ENCODE peak calls at places on chromosomes 1 and 21, in six cellular contexts. B, W, L, M, R and U are unnamed samples. For H3K9me3, the result is how much of the 10 kb centered on the place peaks cover.

GRCh38 chr1:113452921-113453770 is 62.8 kb downstream of the MAGI3 start:
- DNase-seq in B (peak), W (peak), L (no peak), M (no peak), R (no peak), U (no peak)

GRCh38 chr1:211783897-211784296 is 46.7 kb downstream of the LPGAT1 start:
- DNase-seq in B (no peak), W (no peak), L (no peak), M (no peak), R (no peak), U (no peak)

GRCh38 chr1:206834711-206835110 is 30.7 kb upstream of the IL20 start:
- DNase-seq in B (no peak), W (no peak), L (no peak), M (no peak), R (no peak), U (no peak)

GRCh38 chr1:100736766-100737165 is 17.2 kb downstream of the VCAM1 start:
- DNase-seq in B (no peak), W (no peak), L (no peak), M (no peak), R (no peak), U (no peak)

GRCh38 chr1:192580351-192580962 is 4.9 kb downstream of the RGS1 start:
- DNase-seq in B (peak), W (peak), L (no peak), M (no peak), R (no peak), U (no peak)

GRCh38 chr1:117636637-117637425 is 31.0 kb downstream of the TENT5C start:
- DNase-seq in B (no peak), W (no peak), L (no peak), M (no peak), R (no peak), U (no peak)

GRCh38 chr1:156387899-156388813 is 19.1 kb downstream of the RHBG start:
- DNase-seq in B (no peak), W (no peak), L (no peak), M (no peak), R (peak), U (no peak)

GRCh38 chr1:60535713-60536112 is 462.1 kb upstream of the C1orf87 start:
- DNase-seq in B (no peak), W (no peak), L (no peak), M (no peak), R (no peak), U (no peak)

GRCh38 chr1:61078611-61079010 is 3.8 kb upstream of the NFIA start:
- DNase-seq in B (no peak), W (no peak), L (no peak), M (no peak), R (no peak), U (no peak)

GRCh38 chr1:211703812-211704566 is 28.6 kb upstream of the NEK2 start:
- DNase-seq in B (no peak), W (no peak), L (no peak), M (no peak), R (no peak), U (no peak)

GRCh38 chr1:219085082-219085481 is 88.6 kb upstream of the LYPLAL1 start:
- DNase-seq in B (no peak), W (no peak), L (no peak), M (no peak), R (no peak), U (no peak)

GRCh38 chr1:156640842-156641706 is 843 bp upstream of the BCAN start:
- DNase-seq in B (no peak), W (no peak), L (no peak), M (no peak), R (no peak), U (no peak)

GRCh38 chr1:43537423-43538142 is 6.9 kb downstream of the PTPRF start:
- DNase-seq in B (peak), W (no peak), L (peak), M (peak), R (no peak), U (no peak)

GRCh38 chr1:17772580-17773215 is 17.6 kb downstream of the ACTL8 start:
- DNase-seq in B (no peak), W (no peak), L (no peak), M (no peak), R (no peak), U (no peak)

GRCh38 chr21:45006536-45007079 is 66.8 kb downstream of the SLX9 start:
- DNase-seq in B (no peak), W (no peak), L (no peak), M (no peak), R (no peak), U (no peak)

GRCh38 chr1:31666290-31666963 is 21.8 kb upstream of the PEF1 start:
- DNase-seq in B (peak), W (no peak), L (no peak), M (peak), R (no peak), U (no peak)

GRCh38 chr1:173451981-173452380 is 25.2 kb upstream of the PRDX6 start:
- DNase-seq in B (peak), W (no peak), L (peak), M (no peak), R (no peak), U (no peak)

GRCh38 chr1:202158810-202159533 is 1.4 kb downstream of the PTPN7 start:
- DNase-seq in B (no peak), W (no peak), L (no peak), M (peak), R (peak), U (no peak)

GRCh38 chr1:19468397-19468956 is 16.9 kb downstream of the CAPZB start:
- DNase-seq in B (no peak), W (peak), L (no peak), M (peak), R (no peak), U (peak)

GRCh38 chr21:10463156-10463555 is 58.2 kb upstream of the TPTE start:
- DNase-seq in B (no peak), W (no peak), L (no peak), M (no peak), R (no peak), U (no peak)

GRCh38 chr1:23657659-23658275 is 33.8 kb upstream of the RPL11 start:
- DNase-seq in B (no peak), W (peak), L (no peak), M (peak), R (peak), U (peak)

GRCh38 chr1:64826991-64827390 is 82.1 kb downstream of the RAVER2 start:
- DNase-seq in B (no peak), W (no peak), L (no peak), M (no peak), R (no peak), U (no peak)

GRCh38 chr1:86872086-86872485 is 41.8 kb downstream of the SELENOF start:
- DNase-seq in B (no peak), W (no peak), L (no peak), M (no peak), R (no peak), U (no peak)

GRCh38 chr1:160539896-160540858 is 17.1 kb upstream of the SLAMF6 start:
- DNase-seq in B (no peak), W (peak), L (no peak), M (no peak), R (no peak), U (no peak)

GRCh38 chr1:86778510-86779218 is 74.3 kb downstream of the SH3GLB1 start:
- DNase-seq in B (no peak), W (no peak), L (no peak), M (no peak), R (no peak), U (no peak)

GRCh38 chr1:231596337-231596791 is 30.2 kb upstream of the DISC1 start:
- DNase-seq in B (no peak), W (no peak), L (no peak), M (no peak), R (no peak), U (no peak)

GRCh38 chr1:228782662-228783414 is 47.6 kb downstream of the RHOU start:
- DNase-seq in B (no peak), W (no peak), L (no peak), M (no peak), R (no peak), U (no peak)

GRCh38 chr1:161930064-161930463 is 93.6 kb downstream of the OLFML2B start:
- DNase-seq in B (no peak), W (no peak), L (no peak), M (no peak), R (no peak), U (no peak)

GRCh38 chr1:227043755-227044154 is 103.7 kb downstream of the COQ8A start:
- DNase-seq in B (no peak), W (no peak), L (no peak), M (no peak), R (no peak), U (no peak)

GRCh38 chr1:208523007-208523406 is 278.8 kb upstream of the PLXNA2 start:
- DNase-seq in B (no peak), W (no peak), L (no peak), M (no peak), R (no peak), U (no peak)

GRCh38 chr1:243601720-243602119 is 248.3 kb downstream of the AKT3 start:
- DNase-seq in B (no peak), W (no peak), L (no peak), M (no peak), R (no peak), U (no peak)
- H3K9me3 ChIP-seq in B (under half), W (under half), L (under half), M (under half), R (under half), U (under half)

GRCh38 chr1:187396929-187397796 is 568.4 kb downstream of the PLA2G4A start:
- DNase-seq in B (no peak), W (no peak), L (no peak), M (no peak), R (no peak), U (no peak)
- H3K9me3 ChIP-seq in B (under half), W (under half), L (under half), M (under half), R (under half), U (under half)

DNA sequence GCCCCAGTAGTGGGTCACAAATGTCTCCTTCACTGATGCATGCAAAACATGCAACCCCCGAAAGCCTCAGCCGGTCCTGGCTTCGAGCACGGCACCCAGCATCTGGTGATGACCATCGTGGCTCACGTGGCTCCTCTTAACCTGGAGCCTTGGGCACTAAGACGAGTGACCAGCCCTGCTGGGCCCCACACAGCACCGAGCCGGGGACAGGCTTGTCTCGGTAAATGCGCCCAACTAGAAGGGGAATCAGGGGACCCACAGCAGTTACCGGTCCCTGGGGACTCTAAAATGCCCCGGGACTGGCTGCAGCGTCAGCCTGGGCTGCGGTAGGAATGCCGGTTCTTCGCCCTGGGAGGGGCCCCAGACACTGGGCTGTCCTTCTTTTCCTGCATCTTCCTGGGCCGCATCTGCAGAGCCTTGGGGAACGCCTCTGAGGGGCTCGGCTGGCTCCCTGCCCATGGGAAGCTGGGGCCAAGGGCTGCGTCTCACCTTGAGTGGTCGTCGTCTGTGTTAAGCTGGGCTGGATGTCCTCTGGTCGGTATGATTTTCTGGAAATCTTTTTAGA is 13.1 kb upstream of the TTC34 start:
- DNase-seq in B (no peak), W (no peak), L (no peak), M (no peak), R (no peak), U (no peak)
- H3K9me3 ChIP-seq in B (under half), W (under half), L (under half), M (under half), R (under half), U (under half)

DNA sequence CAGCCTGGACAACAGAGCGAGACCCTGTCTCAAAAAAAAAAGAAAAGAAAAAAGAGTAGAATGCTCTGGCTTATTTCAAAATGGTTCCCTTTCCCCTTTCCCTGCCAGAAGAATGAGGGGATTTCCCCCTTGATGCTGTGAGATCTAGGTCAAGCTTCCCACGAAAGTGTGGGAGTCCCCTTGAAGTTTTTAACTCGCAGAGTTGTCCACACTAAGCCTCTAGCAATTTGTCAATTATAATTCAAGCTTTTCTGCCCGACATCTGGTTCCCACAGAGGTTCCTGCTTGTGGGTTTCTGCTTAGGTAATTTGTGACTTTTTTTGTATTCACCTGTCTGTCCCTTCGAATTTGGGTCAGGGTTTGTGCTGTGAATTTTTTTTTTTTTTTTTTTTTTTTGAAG is 62.8 kb downstream of the ZFYVE9 start:
- DNase-seq in B (no peak), W (no peak), L (no peak), M (no peak), R (no peak), U (no peak)
- H3K9me3 ChIP-seq in B (under half), W (under half), L (under half), M (under half), R (under half), U (under half)

GRCh38 chr21:39822042-39822441 is 45.2 kb upstream of the PCP4 start:
- DNase-seq in B (no peak), W (no peak), L (no peak), M (no peak), R (no peak), U (no peak)

GRCh38 chr21:39818557-39818956 is 48.7 kb upstream of the PCP4 start:
- DNase-seq in B (no peak), W (no peak), L (no peak), M (no peak), R (no peak), U (no peak)
- H3K9me3 ChIP-seq in B (under half), W (under half), L (under half), M (under half), R (under half), U (under half)

GRCh38 chr1:13701274-13701650 is 1.3 kb downstream of the PRDM2 start:
- DNase-seq in B (no peak), W (no peak), L (no peak), M (no peak), R (no peak), U (no peak)
- H3K9me3 ChIP-seq in B (under half), W (under half), L (under half), M (under half), R (under half), U (under half)